ENCODE peak calls at places on chromosomes 2 and 18, in six cellular contexts. One of them, this sample, is unnamed.

GRCh38 chr2:237700583-237701032 is 73.2 kb downstream of the LRRFIP1 start:
- DNase-seq in stomach: no peak
- DNase-seq in tibial artery: peak
- DNase-seq in colonic mucosa: peak
- DNase-seq in right atrium auricular region: peak
- DNase-seq in Peyer's patch: no peak
- DNase-seq in this sample: no peak

GRCh38 chr2:64640153-64641044 is 13.3 kb downstream of the SERTAD2 start:
- DNase-seq in stomach: no peak
- DNase-seq in tibial artery: no peak
- DNase-seq in colonic mucosa: no peak
- DNase-seq in right atrium auricular region: no peak
- DNase-seq in Peyer's patch: no peak
- DNase-seq in this sample: no peak

GRCh38 chr2:232744963-232745362 is 31.4 kb downstream of the KCNJ13 start:
- DNase-seq in stomach: no peak
- DNase-seq in tibial artery: no peak
- DNase-seq in colonic mucosa: no peak
- DNase-seq in right atrium auricular region: no peak
- DNase-seq in Peyer's patch: no peak
- DNase-seq in this sample: no peak

GRCh38 chr2:191245869-191246531 is 796 bp downstream of the MYO1B start:
- DNase-seq in stomach: peak
- DNase-seq in tibial artery: peak
- DNase-seq in colonic mucosa: peak
- DNase-seq in right atrium auricular region: no peak
- DNase-seq in Peyer's patch: peak
- DNase-seq in this sample: no peak

GRCh38 chr2:74206180-74206688 is 7.8 kb downstream of the MTHFD2 start:
- DNase-seq in stomach: peak
- DNase-seq in tibial artery: no peak
- DNase-seq in colonic mucosa: no peak
- DNase-seq in right atrium auricular region: no peak
- DNase-seq in Peyer's patch: peak
- DNase-seq in this sample: no peak

GRCh38 chr2:104523921-104524320 is 330.0 kb upstream of the POU3F3 start:
- DNase-seq in stomach: no peak
- DNase-seq in tibial artery: no peak
- DNase-seq in colonic mucosa: no peak
- DNase-seq in right atrium auricular region: no peak
- DNase-seq in Peyer's patch: no peak
- DNase-seq in this sample: no peak

GRCh38 chr2:27264253-27264752 is 1.5 kb upstream of the SLC30A3 start:
- DNase-seq in stomach: no peak
- DNase-seq in tibial artery: no peak
- DNase-seq in colonic mucosa: no peak
- DNase-seq in right atrium auricular region: no peak
- DNase-seq in Peyer's patch: no peak
- DNase-seq in this sample: no peak

GRCh38 chr2:146734042-146734715 is 1110.7 kb upstream of the ACVR2A start:
- DNase-seq in stomach: no peak
- DNase-seq in tibial artery: no peak
- DNase-seq in colonic mucosa: no peak
- DNase-seq in right atrium auricular region: no peak
- DNase-seq in Peyer's patch: no peak
- DNase-seq in this sample: no peak

GRCh38 chr18:53941601-53942335 is 282.7 kb downstream of the MBD2 start:
- DNase-seq in stomach: no peak
- DNase-seq in tibial artery: no peak
- DNase-seq in colonic mucosa: no peak
- DNase-seq in right atrium auricular region: no peak
- DNase-seq in Peyer's patch: no peak
- DNase-seq in this sample: no peak

GRCh38 chr2:239578381-239578780 is 177.6 kb upstream of the HDAC4 start:
- DNase-seq in stomach: no peak
- DNase-seq in tibial artery: no peak
- DNase-seq in colonic mucosa: no peak
- DNase-seq in right atrium auricular region: no peak
- DNase-seq in Peyer's patch: no peak
- DNase-seq in this sample: no peak

GRCh38 chr2:191983591-191983990 is 136.7 kb upstream of the CAVIN2 start:
- DNase-seq in stomach: no peak
- DNase-seq in tibial artery: no peak
- DNase-seq in colonic mucosa: no peak
- DNase-seq in right atrium auricular region: no peak
- DNase-seq in Peyer's patch: no peak
- DNase-seq in this sample: no peak

GRCh38 chr18:77776104-77776503 is 526.5 kb downstream of the GALR1 start:
- DNase-seq in stomach: no peak
- DNase-seq in tibial artery: no peak
- DNase-seq in colonic mucosa: no peak
- DNase-seq in right atrium auricular region: no peak
- DNase-seq in Peyer's patch: no peak
- DNase-seq in this sample: no peak

GRCh38 chr18:7133181-7133580 is 15.6 kb upstream of the LAMA1 start:
- DNase-seq in stomach: no peak
- DNase-seq in tibial artery: no peak
- DNase-seq in colonic mucosa: no peak
- DNase-seq in right atrium auricular region: no peak
- DNase-seq in Peyer's patch: no peak
- DNase-seq in this sample: no peak

GRCh38 chr2:178506524-178506923 is 26.3 kb downstream of the PLEKHA3 start:
- DNase-seq in stomach: no peak
- DNase-seq in tibial artery: no peak
- DNase-seq in colonic mucosa: no peak
- DNase-seq in right atrium auricular region: no peak
- DNase-seq in Peyer's patch: no peak
- DNase-seq in this sample: no peak

GRCh38 chr18:54946149-54946581 is 13.1 kb downstream of the CCDC68 start:
- DNase-seq in stomach: peak
- DNase-seq in tibial artery: no peak
- DNase-seq in colonic mucosa: peak
- DNase-seq in right atrium auricular region: peak
- DNase-seq in Peyer's patch: no peak
- DNase-seq in this sample: no peak

GRCh38 chr18:54945726-54946125 is 13.5 kb downstream of the CCDC68 start:
- DNase-seq in stomach: no peak
- DNase-seq in tibial artery: no peak
- DNase-seq in colonic mucosa: no peak
- DNase-seq in right atrium auricular region: no peak
- DNase-seq in Peyer's patch: no peak
- DNase-seq in this sample: no peak

GRCh38 chr18:54948350-54948837 is 10.9 kb downstream of the CCDC68 start:
- DNase-seq in stomach: no peak
- DNase-seq in tibial artery: no peak
- DNase-seq in colonic mucosa: no peak
- DNase-seq in right atrium auricular region: no peak
- DNase-seq in Peyer's patch: no peak
- DNase-seq in this sample: no peak

GRCh38 chr18:54949588-54949987 is 9.7 kb downstream of the CCDC68 start:
- DNase-seq in stomach: no peak
- DNase-seq in tibial artery: no peak
- DNase-seq in colonic mucosa: no peak
- DNase-seq in right atrium auricular region: no peak
- DNase-seq in Peyer's patch: no peak
- DNase-seq in this sample: no peak

GRCh38 chr18:54947115-54947514 is 12.1 kb downstream of the CCDC68 start:
- DNase-seq in stomach: peak
- DNase-seq in tibial artery: no peak
- DNase-seq in colonic mucosa: peak
- DNase-seq in right atrium auricular region: no peak
- DNase-seq in Peyer's patch: no peak
- DNase-seq in this sample: no peak
- H3K27ac ChIP-seq in stomach: peak
- H3K27ac ChIP-seq in tibial artery: no peak
- H3K27ac ChIP-seq in colonic mucosa: peak
- H3K27ac ChIP-seq in right atrium auricular region: peak
- H3K27ac ChIP-seq in Peyer's patch: peak
- H3K27ac ChIP-seq in this sample: no peak

DNA sequence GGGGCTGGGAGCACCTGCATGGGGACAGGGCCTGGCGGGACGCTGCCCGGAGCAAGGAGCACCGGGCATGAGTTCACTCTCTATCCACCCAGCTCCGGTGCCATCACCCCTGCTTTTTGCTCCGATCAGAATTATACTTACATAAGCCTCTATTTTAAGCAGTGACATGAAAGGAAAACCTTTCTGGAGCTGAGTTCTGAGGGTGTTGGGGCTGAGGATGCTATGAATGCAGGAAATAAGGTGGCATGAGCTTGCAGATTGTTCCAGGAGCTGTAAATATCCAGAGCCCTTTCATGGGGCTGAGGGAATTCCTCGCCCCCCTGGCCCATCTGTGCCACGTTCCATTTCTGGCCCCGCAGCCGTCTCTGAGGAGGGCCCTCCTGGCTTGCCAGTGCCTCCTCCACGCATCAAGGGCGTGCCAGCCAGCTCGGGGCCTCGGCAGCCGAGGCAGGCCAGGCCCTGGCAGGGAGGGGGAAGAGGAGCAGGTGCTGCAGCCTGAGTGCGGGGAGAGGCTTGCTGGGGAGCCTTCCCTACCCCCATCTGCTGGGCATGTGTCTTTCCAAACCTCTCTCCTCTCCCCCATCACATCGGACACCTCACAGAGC is 91.7 kb upstream of the MCFD2 start:
- DNase-seq in stomach: no peak
- DNase-seq in tibial artery: no peak
- DNase-seq in colonic mucosa: no peak
- DNase-seq in right atrium auricular region: no peak
- DNase-seq in Peyer's patch: no peak
- DNase-seq in this sample: no peak
- H3K27ac ChIP-seq in stomach: no peak
- H3K27ac ChIP-seq in tibial artery: peak
- H3K27ac ChIP-seq in colonic mucosa: no peak
- H3K27ac ChIP-seq in right atrium auricular region: peak
- H3K27ac ChIP-seq in Peyer's patch: peak
- H3K27ac ChIP-seq in this sample: no peak

GRCh38 chr18:58103339-58103930 is 59.4 kb downstream of the NEDD4L start:
- DNase-seq in stomach: no peak
- DNase-seq in tibial artery: no peak
- DNase-seq in colonic mucosa: no peak
- DNase-seq in right atrium auricular region: no peak
- DNase-seq in Peyer's patch: no peak
- DNase-seq in this sample: no peak
- H3K27ac ChIP-seq in stomach: peak
- H3K27ac ChIP-seq in tibial artery: no peak
- H3K27ac ChIP-seq in colonic mucosa: no peak
- H3K27ac ChIP-seq in right atrium auricular region: no peak
- H3K27ac ChIP-seq in Peyer's patch: peak
- H3K27ac ChIP-seq in this sample: peak

GRCh38 chr2:105883911-105884694 is 139.4 kb downstream of the NCK2 start:
- DNase-seq in stomach: no peak
- DNase-seq in tibial artery: no peak
- DNase-seq in colonic mucosa: no peak
- DNase-seq in right atrium auricular region: peak
- DNase-seq in Peyer's patch: no peak
- DNase-seq in this sample: no peak
- H3K27ac ChIP-seq in stomach: no peak
- H3K27ac ChIP-seq in tibial artery: peak
- H3K27ac ChIP-seq in colonic mucosa: no peak
- H3K27ac ChIP-seq in right atrium auricular region: no peak
- H3K27ac ChIP-seq in Peyer's patch: no peak
- H3K27ac ChIP-seq in this sample: no peak

GRCh38 chr2:119327431-119327830 is 39.2 kb downstream of the C2orf76 start:
- DNase-seq in stomach: no peak
- DNase-seq in tibial artery: no peak
- DNase-seq in colonic mucosa: no peak
- DNase-seq in right atrium auricular region: no peak
- DNase-seq in Peyer's patch: no peak
- DNase-seq in this sample: no peak
- H3K27ac ChIP-seq in stomach: no peak
- H3K27ac ChIP-seq in tibial artery: no peak
- H3K27ac ChIP-seq in colonic mucosa: no peak
- H3K27ac ChIP-seq in right atrium auricular region: no peak
- H3K27ac ChIP-seq in Peyer's patch: no peak
- H3K27ac ChIP-seq in this sample: no peak

GRCh38 chr2:45937990-45938389 is 286.5 kb downstream of the PRKCE start:
- DNase-seq in stomach: no peak
- DNase-seq in tibial artery: no peak
- DNase-seq in colonic mucosa: no peak
- DNase-seq in right atrium auricular region: no peak
- DNase-seq in Peyer's patch: no peak
- DNase-seq in this sample: no peak
- H3K27ac ChIP-seq in stomach: peak
- H3K27ac ChIP-seq in tibial artery: no peak
- H3K27ac ChIP-seq in colonic mucosa: peak
- H3K27ac ChIP-seq in right atrium auricular region: peak
- H3K27ac ChIP-seq in Peyer's patch: peak
- H3K27ac ChIP-seq in this sample: no peak

DNA sequence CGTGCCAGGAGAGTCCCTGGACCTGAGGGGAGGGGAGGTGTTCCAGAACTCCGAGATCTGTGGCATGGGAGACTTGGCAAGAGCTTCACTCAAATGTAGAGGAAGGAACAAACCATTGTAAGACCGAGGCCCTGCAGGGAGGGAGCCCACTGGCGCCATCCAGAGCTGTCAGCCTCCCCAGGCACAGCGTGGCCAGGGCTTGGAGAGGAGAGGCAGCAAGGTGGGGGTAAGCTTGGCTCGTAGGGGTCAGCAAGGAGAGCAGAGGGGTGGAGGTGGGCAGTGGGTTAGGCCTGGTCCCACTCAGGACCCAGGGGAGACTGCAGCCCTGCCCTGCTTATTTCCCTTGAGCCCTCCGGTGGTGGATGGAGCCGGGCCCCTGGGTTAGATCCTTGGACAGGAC is 3.6 kb downstream of the TMEM177 start:
- DNase-seq in stomach: peak
- DNase-seq in tibial artery: peak
- DNase-seq in colonic mucosa: no peak
- DNase-seq in right atrium auricular region: no peak
- DNase-seq in Peyer's patch: no peak
- DNase-seq in this sample: no peak
- H3K27ac ChIP-seq in stomach: no peak
- H3K27ac ChIP-seq in tibial artery: no peak
- H3K27ac ChIP-seq in colonic mucosa: no peak
- H3K27ac ChIP-seq in right atrium auricular region: no peak
- H3K27ac ChIP-seq in Peyer's patch: no peak
- H3K27ac ChIP-seq in this sample: no peak

GRCh38 chr2:55993685-55994084 is 70.1 kb upstream of the EFEMP1 start:
- DNase-seq in stomach: no peak
- DNase-seq in tibial artery: no peak
- DNase-seq in colonic mucosa: no peak
- DNase-seq in right atrium auricular region: no peak
- DNase-seq in Peyer's patch: no peak
- DNase-seq in this sample: no peak
- H3K27ac ChIP-seq in stomach: no peak
- H3K27ac ChIP-seq in tibial artery: peak
- H3K27ac ChIP-seq in colonic mucosa: no peak
- H3K27ac ChIP-seq in right atrium auricular region: no peak
- H3K27ac ChIP-seq in Peyer's patch: no peak
- H3K27ac ChIP-seq in this sample: no peak

DNA sequence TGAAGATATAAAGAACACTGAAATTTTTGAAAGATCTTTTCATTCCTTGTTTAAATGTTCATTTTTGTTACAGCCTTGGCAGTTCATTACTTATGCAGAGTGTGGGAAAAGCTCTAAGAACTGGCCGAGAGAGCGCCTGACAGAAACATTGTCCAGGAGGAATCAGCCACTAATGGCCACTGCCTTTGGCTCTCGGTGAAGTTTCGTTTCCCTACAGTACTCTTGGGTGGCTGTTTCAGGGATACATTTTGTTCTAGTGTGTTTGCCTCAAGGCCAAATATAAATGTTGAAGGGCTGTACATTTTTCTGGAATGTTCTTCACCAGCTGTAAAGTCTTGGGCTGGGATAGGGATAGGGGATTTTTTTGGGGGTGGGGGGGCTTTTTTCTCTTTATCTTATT is 10.8 kb downstream of the SPTBN1 start:
- DNase-seq in stomach: no peak
- DNase-seq in tibial artery: no peak
- DNase-seq in colonic mucosa: no peak
- DNase-seq in right atrium auricular region: no peak
- DNase-seq in Peyer's patch: no peak
- DNase-seq in this sample: no peak
- H3K27ac ChIP-seq in stomach: peak
- H3K27ac ChIP-seq in tibial artery: peak
- H3K27ac ChIP-seq in colonic mucosa: no peak
- H3K27ac ChIP-seq in right atrium auricular region: peak
- H3K27ac ChIP-seq in Peyer's patch: peak
- H3K27ac ChIP-seq in this sample: peak